ENCODE peak calls at places on chromosomes 2 and 18, in nine cellular contexts. F, U, G, T, E, I, A, L and P are unnamed samples.

GRCh38 chr2:19369341-19369955 is 11.0 kb upstream of the OSR1 start:
- DNase-seq in F (no peak), U (peak; percentile 50), G (no peak), T (no peak), E (peak; percentile 12), I (peak; percentile 65), A (no peak), L (no peak), P (no peak)

GRCh38 chr18:77366725-77367641 is 117.3 kb downstream of the GALR1 start:
- DNase-seq in F (no peak), U (no peak), G (peak; percentile 57), T (no peak), E (no peak), I (no peak), A (no peak), L (no peak), P (no peak)

GRCh38 chr2:189821953-189822748 is 37.9 kb downstream of the PMS1 start:
- DNase-seq in F (no peak), U (peak; percentile 85), G (no peak), T (no peak), E (no peak), I (no peak), A (no peak), L (no peak), P (no peak)

GRCh38 chr18:49285627-49286026 is 174.8 kb downstream of the DYM start:
- DNase-seq in F (no peak), U (no peak), G (no peak), T (no peak), E (no peak), I (no peak), A (no peak), L (no peak), P (no peak)

GRCh38 chr2:191544511-191545062 is 133.3 kb upstream of the NABP1 start:
- DNase-seq in F (no peak), U (no peak), G (no peak), T (no peak), E (no peak), I (no peak), A (no peak), L (no peak), P (no peak)

GRCh38 chr18:44590976-44591375 is 89.7 kb upstream of the SETBP1 start:
- DNase-seq in F (no peak), U (no peak), G (no peak), T (no peak), E (no peak), I (no peak), A (no peak), L (no peak), P (no peak)

GRCh38 chr2:73402386-73403103 is 16.9 kb downstream of the ALMS1 start:
- DNase-seq in F (no peak), U (no peak), G (no peak), T (no peak), E (no peak), I (no peak), A (no peak), L (no peak), P (no peak)

GRCh38 chr2:139992078-139992477 is 1211.9 kb upstream of the NXPH2 start:
- DNase-seq in F (no peak), U (no peak), G (no peak), T (no peak), E (peak; percentile 2), I (peak; percentile 79), A (no peak), L (no peak), P (no peak)

GRCh38 chr2:8654483-8654882 is 27.4 kb upstream of the ID2 start:
- DNase-seq in F (no peak), U (no peak), G (no peak), T (no peak), E (no peak), I (no peak), A (no peak), L (no peak), P (no peak)

GRCh38 chr2:189465076-189465475 is 23.8 kb downstream of the WDR75 start:
- DNase-seq in F (no peak), U (no peak), G (no peak), T (no peak), E (no peak), I (no peak), A (no peak), L (no peak), P (no peak)

GRCh38 chr18:54392621-54393023 is 34.9 kb downstream of the C18orf54 start:
- DNase-seq in F (no peak), U (peak; percentile 63), G (no peak), T (no peak), E (peak; percentile 68), I (peak; percentile 52), A (no peak), L (no peak), P (no peak)

DNA sequence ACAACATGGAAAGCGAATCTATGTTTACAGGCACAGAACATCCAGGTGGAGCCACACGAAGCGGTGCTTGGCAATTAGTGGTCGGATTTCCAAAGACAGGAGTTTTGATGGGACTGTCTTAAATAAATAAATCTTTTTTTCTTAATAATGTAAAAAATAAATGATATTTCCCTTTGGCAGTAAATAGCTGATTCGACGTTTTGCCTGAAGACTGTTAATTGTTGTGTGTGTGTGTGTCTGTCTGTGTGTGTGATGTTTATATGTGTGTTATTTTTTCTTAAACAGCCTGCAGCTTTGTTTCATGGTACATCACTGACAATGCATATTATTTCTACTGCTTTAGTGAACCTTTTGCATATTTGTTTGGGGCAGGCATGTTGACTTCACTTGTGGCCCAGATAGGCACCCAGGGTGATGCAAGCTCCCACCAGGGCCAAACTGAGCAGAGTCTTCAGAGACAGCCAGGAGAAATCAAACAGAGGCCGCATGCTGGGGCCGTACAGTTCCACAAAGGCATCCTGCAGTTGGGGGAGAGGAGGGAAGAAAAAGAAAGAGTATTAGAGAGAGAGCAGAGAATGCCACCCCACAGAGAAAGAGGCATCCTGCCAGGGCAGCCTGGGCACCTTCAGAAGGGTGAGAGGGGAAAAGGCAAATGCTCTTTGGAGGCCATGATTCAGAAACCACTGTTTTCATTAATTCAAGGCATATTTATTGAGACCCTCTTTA is 191.2 kb downstream of the BCL2 start:
- DNase-seq in F (no peak), U (no peak), G (no peak), T (no peak), E (no peak), I (no peak), A (no peak), L (no peak), P (no peak)
- H3K4me1 ChIP-seq in F (peaks cover 9% of the 10 kb centered on the region), U (no peaks in the 10 kb centered on the region), G (peaks cover 5% of the 10 kb centered on the region), T (peaks cover 9% of the 10 kb centered on the region), E (no peaks in the 10 kb centered on the region), I (no peaks in the 10 kb centered on the region), A (peaks cover 20% of the 10 kb centered on the region), L (peaks cover 9% of the 10 kb centered on the region), P (peaks cover 24% of the 10 kb centered on the region)

DNA sequence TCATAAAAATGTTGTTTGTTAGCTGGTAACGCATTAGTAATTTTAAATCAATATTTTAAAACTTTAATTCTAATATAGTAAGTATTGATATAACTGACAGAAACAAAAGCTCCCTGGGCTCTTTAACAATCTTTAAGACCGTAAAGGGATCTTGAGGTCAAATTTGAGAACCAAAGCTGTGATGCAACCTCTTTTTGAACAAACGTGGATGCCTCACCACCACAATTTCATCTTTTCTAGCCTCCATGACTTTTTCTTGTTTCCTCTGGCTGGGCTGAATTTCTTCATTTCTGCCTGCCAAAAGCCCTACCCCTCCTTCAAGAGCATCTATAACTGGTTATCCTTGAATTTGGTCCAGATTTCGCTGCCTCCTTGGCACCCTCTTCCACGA is 562 bp upstream of the POLE4 start:
- DNase-seq in F (no peak), U (no peak), G (no peak), T (no peak), E (no peak), I (no peak), A (no peak), L (no peak), P (no peak)
- H3K9me3 ChIP-seq in F (peaks cover 3% of the 10 kb centered on the region), U (peaks cover 3% of the 10 kb centered on the region), G (no peaks in the 10 kb centered on the region), T (peaks cover 2% of the 10 kb centered on the region), E (no peaks in the 10 kb centered on the region), I (peaks cover 14% of the 10 kb centered on the region), A (no peaks in the 10 kb centered on the region), L (peaks cover 5% of the 10 kb centered on the region), P (no peaks in the 10 kb centered on the region)

DNA sequence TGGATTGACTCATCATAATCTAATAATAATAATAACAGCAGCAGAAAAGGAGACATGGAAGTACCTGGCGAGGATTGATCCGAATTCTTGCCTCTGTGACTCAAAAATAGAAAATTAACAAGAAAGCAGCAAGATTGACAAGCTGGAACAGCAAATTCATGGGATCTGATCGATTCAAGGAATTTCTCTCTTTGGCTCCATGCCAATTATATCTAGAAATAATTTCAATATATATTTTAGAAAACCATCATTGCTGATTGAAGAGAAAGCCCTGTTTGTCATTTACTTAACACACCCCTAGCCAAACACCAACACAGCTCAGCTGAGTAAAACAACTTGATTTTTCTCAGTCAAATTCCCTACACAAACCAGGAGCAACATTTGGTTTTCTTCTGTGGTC is 130.1 kb downstream of the CACNB4 start:
- DNase-seq in F (no peak), U (no peak), G (no peak), T (no peak), E (no peak), I (no peak), A (no peak), L (no peak), P (no peak)
- H3K27me3 ChIP-seq in F (no peaks in the 10 kb centered on the region), U (no peaks in the 10 kb centered on the region), G (no peaks in the 10 kb centered on the region), T (no peaks in the 10 kb centered on the region), E (no peaks in the 10 kb centered on the region), I (no peaks in the 10 kb centered on the region), A (no peaks in the 10 kb centered on the region), L (no peaks in the 10 kb centered on the region), P (no peaks in the 10 kb centered on the region)

GRCh38 chr2:176675557-176676256 is 406.5 kb downstream of the MTX2 start:
- DNase-seq in F (no peak), U (no peak), G (no peak), T (no peak), E (no peak), I (peak; percentile 86), A (no peak), L (no peak), P (no peak)
- H3K4me1 ChIP-seq in F (no peaks in the 10 kb centered on the region), U (no peaks in the 10 kb centered on the region), G (no peaks in the 10 kb centered on the region), T (no peaks in the 10 kb centered on the region), E (no peaks in the 10 kb centered on the region), I (peaks cover 10% of the 10 kb centered on the region), A (no peaks in the 10 kb centered on the region), L (no peaks in the 10 kb centered on the region), P (no peaks in the 10 kb centered on the region)